ENCODE peak calls at places on chromosomes 3 and 15, in six cellular contexts. One of them, this sample, is unnamed.

GRCh38 chr3:98777286-98777685 is 14.1 kb downstream of the ST3GAL6 start:
- DNase-seq in cardiac fibroblast: no peak
- DNase-seq in Calu3: peak
- DNase-seq in bronchial epithelial cell: no peak
- DNase-seq in breast epithelium: no peak
- DNase-seq in B cell: no peak
- DNase-seq in this sample: no peak

GRCh38 chr15:45631831-45632230 is 3.0 kb upstream of the SQOR start:
- DNase-seq in cardiac fibroblast: peak
- DNase-seq in Calu3: no peak
- DNase-seq in bronchial epithelial cell: peak
- DNase-seq in breast epithelium: no peak
- DNase-seq in B cell: no peak
- DNase-seq in this sample: no peak

GRCh38 chr3:33218446-33219174 is at the start of gene SUSD5:
- DNase-seq in cardiac fibroblast: peak
- DNase-seq in Calu3: peak
- DNase-seq in bronchial epithelial cell: no peak
- DNase-seq in breast epithelium: no peak
- DNase-seq in B cell: no peak
- DNase-seq in this sample: peak

GRCh38 chr3:43217633-43218032 is 68.7 kb upstream of the SNRK start:
- DNase-seq in cardiac fibroblast: peak
- DNase-seq in Calu3: no peak
- DNase-seq in bronchial epithelial cell: no peak
- DNase-seq in breast epithelium: no peak
- DNase-seq in B cell: no peak
- DNase-seq in this sample: no peak

GRCh38 chr3:179174898-179175297 is 26.7 kb downstream of the PIK3CA start:
- DNase-seq in cardiac fibroblast: no peak
- DNase-seq in Calu3: no peak
- DNase-seq in bronchial epithelial cell: no peak
- DNase-seq in breast epithelium: no peak
- DNase-seq in B cell: no peak
- DNase-seq in this sample: no peak

GRCh38 chr3:38084019-38084968 is 45.3 kb downstream of the DLEC1 start:
- DNase-seq in cardiac fibroblast: peak
- DNase-seq in Calu3: peak
- DNase-seq in bronchial epithelial cell: no peak
- DNase-seq in breast epithelium: no peak
- DNase-seq in B cell: no peak
- DNase-seq in this sample: no peak

GRCh38 chr3:196207833-196208607 is 3.2 kb downstream of the ZDHHC19 start:
- DNase-seq in cardiac fibroblast: no peak
- DNase-seq in Calu3: peak
- DNase-seq in bronchial epithelial cell: no peak
- DNase-seq in breast epithelium: no peak
- DNase-seq in B cell: peak
- DNase-seq in this sample: no peak

GRCh38 chr3:20673866-20674265 is 487.9 kb upstream of the SGO1 start:
- DNase-seq in cardiac fibroblast: no peak
- DNase-seq in Calu3: no peak
- DNase-seq in bronchial epithelial cell: no peak
- DNase-seq in breast epithelium: no peak
- DNase-seq in B cell: no peak
- DNase-seq in this sample: no peak

GRCh38 chr3:95971573-95971972 is 842.8 kb upstream of the EPHA6 start:
- DNase-seq in cardiac fibroblast: peak
- DNase-seq in Calu3: no peak
- DNase-seq in bronchial epithelial cell: no peak
- DNase-seq in breast epithelium: no peak
- DNase-seq in B cell: no peak
- DNase-seq in this sample: no peak

GRCh38 chr3:149883134-149883533 is 70.1 kb downstream of the RNF13 start:
- DNase-seq in cardiac fibroblast: no peak
- DNase-seq in Calu3: no peak
- DNase-seq in bronchial epithelial cell: no peak
- DNase-seq in breast epithelium: no peak
- DNase-seq in B cell: no peak
- DNase-seq in this sample: no peak

GRCh38 chr3:71616571-71617021 is 33.1 kb upstream of the FOXP1 start:
- DNase-seq in cardiac fibroblast: no peak
- DNase-seq in Calu3: no peak
- DNase-seq in bronchial epithelial cell: no peak
- DNase-seq in breast epithelium: no peak
- DNase-seq in B cell: no peak
- DNase-seq in this sample: no peak

GRCh38 chr3:21938267-21938681 is 187.3 kb upstream of the ZNF385D start:
- DNase-seq in cardiac fibroblast: no peak
- DNase-seq in Calu3: no peak
- DNase-seq in bronchial epithelial cell: no peak
- DNase-seq in breast epithelium: no peak
- DNase-seq in B cell: no peak
- DNase-seq in this sample: no peak

GRCh38 chr15:66961407-66961884 is 104.0 kb upstream of the SMAD3 start:
- DNase-seq in cardiac fibroblast: no peak
- DNase-seq in Calu3: no peak
- DNase-seq in bronchial epithelial cell: no peak
- DNase-seq in breast epithelium: no peak
- DNase-seq in B cell: no peak
- DNase-seq in this sample: no peak

GRCh38 chr3:9600597-9600996 is 47.0 kb upstream of the LHFPL4 start:
- DNase-seq in cardiac fibroblast: no peak
- DNase-seq in Calu3: peak
- DNase-seq in bronchial epithelial cell: no peak
- DNase-seq in breast epithelium: no peak
- DNase-seq in B cell: no peak
- DNase-seq in this sample: no peak

GRCh38 chr3:105827959-105828358 is 40.9 kb downstream of the CBLB start:
- DNase-seq in cardiac fibroblast: peak
- DNase-seq in Calu3: peak
- DNase-seq in bronchial epithelial cell: peak
- DNase-seq in breast epithelium: no peak
- DNase-seq in B cell: no peak
- DNase-seq in this sample: no peak

GRCh38 chr3:29141912-29142262 is 139.0 kb upstream of the RBMS3 start:
- DNase-seq in cardiac fibroblast: no peak
- DNase-seq in Calu3: no peak
- DNase-seq in bronchial epithelial cell: no peak
- DNase-seq in breast epithelium: no peak
- DNase-seq in B cell: no peak
- DNase-seq in this sample: no peak

GRCh38 chr3:143526016-143526540 is 322.2 kb downstream of the SLC9A9 start:
- DNase-seq in cardiac fibroblast: peak
- DNase-seq in Calu3: no peak
- DNase-seq in bronchial epithelial cell: no peak
- DNase-seq in breast epithelium: no peak
- DNase-seq in B cell: no peak
- DNase-seq in this sample: no peak

GRCh38 chr3:102180291-102180931 is 254.4 kb upstream of the ZPLD1 start:
- DNase-seq in cardiac fibroblast: peak
- DNase-seq in Calu3: no peak
- DNase-seq in bronchial epithelial cell: peak
- DNase-seq in breast epithelium: no peak
- DNase-seq in B cell: no peak
- DNase-seq in this sample: no peak

GRCh38 chr15:100502651-100503050 is 26.1 kb downstream of the CERS3 start:
- DNase-seq in cardiac fibroblast: no peak
- DNase-seq in Calu3: no peak
- DNase-seq in bronchial epithelial cell: peak
- DNase-seq in breast epithelium: no peak
- DNase-seq in B cell: no peak
- DNase-seq in this sample: no peak

GRCh38 chr15:43251863-43252241 is 14.9 kb downstream of the TGM5 start:
- DNase-seq in cardiac fibroblast: no peak
- DNase-seq in Calu3: no peak
- DNase-seq in bronchial epithelial cell: no peak
- DNase-seq in breast epithelium: no peak
- DNase-seq in B cell: no peak
- DNase-seq in this sample: no peak

GRCh38 chr15:40275954-40276353 is 6.9 kb downstream of the ANKRD63 start:
- DNase-seq in cardiac fibroblast: no peak
- DNase-seq in Calu3: no peak
- DNase-seq in bronchial epithelial cell: no peak
- DNase-seq in breast epithelium: no peak
- DNase-seq in B cell: no peak
- DNase-seq in this sample: no peak

GRCh38 chr15:40272713-40273056 is 10.2 kb downstream of the ANKRD63 start:
- DNase-seq in cardiac fibroblast: no peak
- DNase-seq in Calu3: peak
- DNase-seq in bronchial epithelial cell: no peak
- DNase-seq in breast epithelium: no peak
- DNase-seq in B cell: no peak
- DNase-seq in this sample: no peak

GRCh38 chr15:40273428-40273827 is 9.4 kb downstream of the ANKRD63 start:
- DNase-seq in cardiac fibroblast: no peak
- DNase-seq in Calu3: no peak
- DNase-seq in bronchial epithelial cell: no peak
- DNase-seq in breast epithelium: no peak
- DNase-seq in B cell: no peak
- DNase-seq in this sample: no peak

GRCh38 chr15:40275491-40275890 is 7.4 kb downstream of the ANKRD63 start:
- DNase-seq in cardiac fibroblast: no peak
- DNase-seq in Calu3: no peak
- DNase-seq in bronchial epithelial cell: no peak
- DNase-seq in breast epithelium: no peak
- DNase-seq in B cell: no peak
- DNase-seq in this sample: no peak

GRCh38 chr15:40274350-40275274 is 8.3 kb downstream of the ANKRD63 start:
- DNase-seq in cardiac fibroblast: peak
- DNase-seq in Calu3: peak
- DNase-seq in bronchial epithelial cell: peak
- DNase-seq in breast epithelium: peak
- DNase-seq in B cell: peak
- DNase-seq in this sample: peak
- TF ChIP-seq CTCF in cardiac fibroblast: peak
- TF ChIP-seq CTCF in Calu3: peak
- TF ChIP-seq CTCF in bronchial epithelial cell: peak
- TF ChIP-seq CTCF in breast epithelium: peak
- TF ChIP-seq CTCF in B cell: peak
- TF ChIP-seq CTCF in this sample: peak

GRCh38 chr3:186219211-186219638 is 110.3 kb upstream of the ETV5 start:
- DNase-seq in cardiac fibroblast: no peak
- DNase-seq in Calu3: no peak
- DNase-seq in bronchial epithelial cell: no peak
- DNase-seq in breast epithelium: no peak
- DNase-seq in B cell: no peak
- DNase-seq in this sample: no peak
- TF ChIP-seq CTCF in cardiac fibroblast: no peak
- TF ChIP-seq CTCF in Calu3: no peak
- TF ChIP-seq CTCF in bronchial epithelial cell: no peak
- TF ChIP-seq CTCF in breast epithelium: no peak
- TF ChIP-seq CTCF in B cell: no peak
- TF ChIP-seq CTCF in this sample: no peak

GRCh38 chr15:64656508-64656907 is 118.9 kb downstream of the RBPMS2 start:
- DNase-seq in cardiac fibroblast: no peak
- DNase-seq in Calu3: no peak
- DNase-seq in bronchial epithelial cell: no peak
- DNase-seq in breast epithelium: no peak
- DNase-seq in B cell: no peak
- DNase-seq in this sample: no peak

GRCh38 chr15:64651573-64652260 is 123.7 kb downstream of the RBPMS2 start:
- DNase-seq in cardiac fibroblast: no peak
- DNase-seq in Calu3: no peak
- DNase-seq in bronchial epithelial cell: peak
- DNase-seq in breast epithelium: no peak
- DNase-seq in B cell: peak
- DNase-seq in this sample: no peak

GRCh38 chr15:64653757-64654156 is 121.6 kb downstream of the RBPMS2 start:
- DNase-seq in cardiac fibroblast: peak
- DNase-seq in Calu3: no peak
- DNase-seq in bronchial epithelial cell: no peak
- DNase-seq in breast epithelium: no peak
- DNase-seq in B cell: no peak
- DNase-seq in this sample: no peak
- TF ChIP-seq CTCF in cardiac fibroblast: peak
- TF ChIP-seq CTCF in Calu3: no peak
- TF ChIP-seq CTCF in bronchial epithelial cell: no peak
- TF ChIP-seq CTCF in breast epithelium: no peak
- TF ChIP-seq CTCF in B cell: peak
- TF ChIP-seq CTCF in this sample: no peak

GRCh38 chr3:74538669-74539068 is 75.8 kb downstream of the CNTN3 start:
- DNase-seq in cardiac fibroblast: no peak
- DNase-seq in Calu3: no peak
- DNase-seq in bronchial epithelial cell: no peak
- DNase-seq in breast epithelium: no peak
- DNase-seq in B cell: no peak
- DNase-seq in this sample: no peak
- TF ChIP-seq CTCF in cardiac fibroblast: no peak
- TF ChIP-seq CTCF in Calu3: no peak
- TF ChIP-seq CTCF in bronchial epithelial cell: no peak
- TF ChIP-seq CTCF in breast epithelium: no peak
- TF ChIP-seq CTCF in B cell: no peak
- TF ChIP-seq CTCF in this sample: no peak

GRCh38 chr15:78396976-78397375 is 41.0 kb upstream of the IREB2 start:
- DNase-seq in cardiac fibroblast: peak
- DNase-seq in Calu3: peak
- DNase-seq in bronchial epithelial cell: no peak
- DNase-seq in breast epithelium: peak
- DNase-seq in B cell: no peak
- DNase-seq in this sample: no peak
- TF ChIP-seq CTCF in cardiac fibroblast: peak
- TF ChIP-seq CTCF in Calu3: peak
- TF ChIP-seq CTCF in bronchial epithelial cell: peak
- TF ChIP-seq CTCF in breast epithelium: no peak
- TF ChIP-seq CTCF in B cell: no peak
- TF ChIP-seq CTCF in this sample: no peak

DNA sequence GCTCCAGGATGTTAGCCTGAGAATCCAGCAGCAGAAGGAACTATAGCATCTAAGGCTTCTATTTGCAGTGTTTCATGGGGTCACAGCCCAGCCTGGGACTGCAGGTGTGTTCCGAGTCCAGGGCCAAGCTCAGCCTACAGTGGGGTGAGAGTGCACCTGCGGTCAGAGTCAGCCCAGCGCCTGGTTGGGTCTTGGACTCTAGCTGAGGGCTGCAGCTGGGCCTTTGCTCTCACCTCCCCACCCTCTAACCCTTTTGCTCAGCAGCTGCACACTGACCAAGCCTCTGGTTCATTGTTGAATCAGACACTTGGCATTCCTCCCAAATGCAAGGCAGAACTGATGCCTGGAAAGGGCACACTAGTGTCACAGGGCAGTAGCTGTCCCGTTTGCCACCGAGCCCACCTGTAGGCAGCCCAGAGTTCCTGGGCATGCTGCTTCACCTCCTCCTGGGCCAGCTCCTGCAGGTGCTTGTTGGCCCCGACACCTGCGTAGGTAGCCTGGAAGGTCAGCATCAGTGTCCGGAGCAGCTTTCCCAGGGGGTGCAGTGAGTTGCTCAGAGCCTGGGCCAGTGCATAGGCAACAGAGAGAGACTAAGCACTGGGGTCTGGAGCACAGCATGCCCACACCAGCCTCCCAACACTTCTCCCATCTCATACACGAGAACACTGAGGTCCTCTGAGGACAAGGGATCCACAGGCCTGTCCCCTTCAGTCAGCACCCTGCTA is 17.5 kb downstream of the ALS2CL start:
- DNase-seq in cardiac fibroblast: peak
- DNase-seq in Calu3: no peak
- DNase-seq in bronchial epithelial cell: no peak
- DNase-seq in breast epithelium: no peak
- DNase-seq in B cell: no peak
- DNase-seq in this sample: no peak
- TF ChIP-seq CTCF in cardiac fibroblast: no peak
- TF ChIP-seq CTCF in Calu3: no peak
- TF ChIP-seq CTCF in bronchial epithelial cell: no peak
- TF ChIP-seq CTCF in breast epithelium: no peak
- TF ChIP-seq CTCF in B cell: no peak
- TF ChIP-seq CTCF in this sample: no peak